ENCODE peak calls at places on chromosomes 5 and 9, in four cellular contexts. Q is HepG2, F is K562, P is HCT116. I is an unnamed sample.

GRCh38 chr5:37370550-37370863 is 399 bp downstream of the NUP155 start:
- DNase-seq in Q (no peak), P (no peak), F (peak; percentile 33), I (no peak)

GRCh38 chr9:13688990-13689600 is 409.6 kb upstream of the MPDZ start:
- DNase-seq in Q (no peak), F (no peak), P (no peak), I (no peak)

GRCh38 chr9:111975709-111976108 is 79.1 kb downstream of the UGCG start:
- DNase-seq in P (peak; percentile 32), Q (peak; percentile 38), F (peak; percentile 34), I (no peak)

GRCh38 chr5:178872302-178872701 is 12.5 kb downstream of the ZNF354B start:
- DNase-seq in F (no peak), Q (no peak), P (no peak), I (no peak)

GRCh38 chr5:143404416-143405062 is 1.1 kb upstream of the NR3C1 start:
- DNase-seq in Q (peak; percentile 28), F (peak; percentile 86), P (no peak), I (peak; percentile 64)

GRCh38 chr9:127923046-127923445 is 6.2 kb upstream of the ST6GALNAC4 start:
- DNase-seq in P (no peak), F (no peak), Q (no peak), I (no peak)

GRCh38 chr5:151078490-151079262 is 2.2 kb downstream of the TNIP1 start:
- DNase-seq in P (no peak), Q (no peak), F (no peak), I (no peak)

GRCh38 chr9:134191455-134192209 is 27.3 kb upstream of the RNU6ATAC start:
- DNase-seq in Q (no peak), P (no peak), F (no peak), I (no peak)

GRCh38 chr9:32931129-32931528 is 70.3 kb downstream of the APTX start:
- DNase-seq in P (no peak), F (no peak), Q (no peak), I (no peak)

GRCh38 chr5:37926732-37927131 is 86.9 kb upstream of the GDNF start:
- DNase-seq in Q (no peak), F (no peak), P (no peak), I (no peak)

GRCh38 chr5:138303365-138303764 is 28.2 kb downstream of the CDC25C start:
- DNase-seq in P (no peak), F (peak; percentile 18), Q (no peak), I (no peak)

GRCh38 chr5:10306806-10307205 is 896 bp downstream of the CMBL start:
- DNase-seq in P (no peak), F (no peak), Q (no peak), I (no peak)

GRCh38 chr5:1511037-1511436 is 12.7 kb downstream of the LPCAT1 start:
- DNase-seq in P (no peak), F (no peak), Q (no peak), I (no peak)

GRCh38 chr5:87105577-87105976 is 162.1 kb upstream of the RASA1 start:
- DNase-seq in Q (no peak), F (no peak), P (no peak), I (no peak)

GRCh38 chr5:54743997-54744788 is 226.6 kb downstream of the SNX18 start:
- DNase-seq in F (peak; percentile 92), P (no peak), Q (peak; percentile 5), I (no peak)

GRCh38 chr9:9558907-9559306 is 1053.9 kb downstream of the PTPRD start:
- DNase-seq in P (no peak), Q (no peak), F (no peak), I (no peak)

GRCh38 chr5:9056046-9056445 is 489.8 kb downstream of the SEMA5A start:
- DNase-seq in P (no peak), F (no peak), Q (no peak), I (no peak)

GRCh38 chr5:174413520-174414314 is 310.7 kb upstream of the MSX2 start:
- DNase-seq in F (no peak), Q (no peak), P (no peak), I (no peak)

GRCh38 chr9:1922026-1922425 is 93.1 kb upstream of the SMARCA2 start:
- DNase-seq in P (no peak), Q (peak; percentile 5), F (peak; percentile 4), I (no peak)

GRCh38 chr5:58503634-58504033 is 12.4 kb downstream of the GAPT start:
- DNase-seq in Q (no peak), F (no peak), P (no peak), I (no peak)

GRCh38 chr5:61019642-61020041 is 74.6 kb downstream of the NDUFAF2 start:
- DNase-seq in F (no peak), P (no peak), Q (no peak), I (no peak)

GRCh38 chr5:135219239-135219638 is 179.8 kb downstream of the MACROH2A1 start:
- DNase-seq in Q (no peak), F (no peak), P (no peak), I (no peak)

GRCh38 chr5:135218486-135218755 is 180.6 kb downstream of the MACROH2A1 start:
- DNase-seq in F (no peak), P (no peak), Q (no peak), I (no peak)

GRCh38 chr5:135216813-135217154 is 182.2 kb downstream of the MACROH2A1 start:
- DNase-seq in P (no peak), F (no peak), Q (no peak), I (no peak)

GRCh38 chr5:135216072-135216812 is 182.2 kb upstream of the PITX1 start:
- DNase-seq in Q (no peak), F (no peak), P (no peak), I (no peak)

DNA sequence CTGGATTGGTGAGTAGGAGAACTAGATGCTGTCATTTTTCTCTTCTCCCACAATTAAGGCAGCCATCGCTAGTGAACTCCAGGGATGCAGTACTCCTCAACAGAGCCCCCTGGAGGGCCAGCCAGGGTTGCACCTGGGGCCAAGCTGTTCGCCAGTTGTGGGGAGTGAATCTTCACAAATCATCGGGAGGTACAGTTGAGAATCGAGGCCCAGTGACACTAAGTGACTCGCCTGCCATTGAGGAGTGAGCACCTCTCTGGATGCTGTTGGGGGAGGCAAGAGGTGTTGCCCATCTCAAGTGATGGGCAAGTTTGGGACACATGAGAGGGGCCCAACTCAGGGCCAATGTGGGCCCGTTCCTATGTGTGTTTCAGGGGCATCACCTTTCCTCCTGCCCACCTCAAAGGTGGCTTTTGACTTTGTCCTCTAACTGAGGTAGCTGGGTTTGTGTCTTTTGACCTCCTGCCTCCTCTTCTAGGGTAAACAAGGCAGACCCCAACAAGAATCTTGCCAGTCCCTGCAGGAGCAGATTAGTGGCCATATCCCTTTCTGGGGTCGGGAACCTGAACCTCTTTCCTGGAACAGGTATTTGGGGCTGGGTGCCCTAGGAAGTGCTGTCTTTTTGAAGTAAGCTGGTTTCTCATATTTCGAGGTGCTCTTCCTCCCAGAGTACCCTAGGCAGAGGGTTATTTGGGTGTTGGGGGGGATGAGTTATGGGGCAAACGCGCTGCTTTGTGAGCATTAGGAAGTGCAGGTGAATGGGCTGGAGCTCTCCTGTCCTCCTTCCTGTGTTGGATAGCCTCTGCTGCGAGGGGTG is 181.2 kb downstream of the MACROH2A1 start:
- DNase-seq in Q (no peak), F (peak; percentile 51), P (no peak), I (no peak)
- TF ChIP-seq CTCF in Q (no peak), F (peak; percentile 55), P (no peak), I (no peak)

DNA sequence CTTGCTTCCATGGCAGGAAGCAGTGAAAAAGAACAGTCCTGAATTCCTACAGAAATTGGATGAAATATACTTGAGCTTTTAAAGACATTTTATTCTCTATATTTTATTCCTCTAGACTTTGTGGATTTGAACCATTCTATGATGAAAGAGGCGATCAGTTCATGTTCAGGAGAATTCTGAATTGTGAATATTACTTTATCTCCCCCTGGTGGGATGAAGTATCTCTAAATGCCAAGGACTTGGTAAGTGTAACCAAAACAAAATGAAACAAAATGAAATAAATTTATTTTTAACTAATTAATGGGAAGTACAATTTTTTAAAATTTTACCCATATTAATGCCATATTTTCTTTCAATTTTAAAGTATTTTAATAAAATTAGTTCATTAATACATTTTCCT is 34.1 kb downstream of the STARD4 start:
- DNase-seq in Q (no peak), P (no peak), F (no peak), I (no peak)
- TF ChIP-seq TCF7L2 in Q (no peak), P (no peak), F (no peak), I (no peak)

DNA sequence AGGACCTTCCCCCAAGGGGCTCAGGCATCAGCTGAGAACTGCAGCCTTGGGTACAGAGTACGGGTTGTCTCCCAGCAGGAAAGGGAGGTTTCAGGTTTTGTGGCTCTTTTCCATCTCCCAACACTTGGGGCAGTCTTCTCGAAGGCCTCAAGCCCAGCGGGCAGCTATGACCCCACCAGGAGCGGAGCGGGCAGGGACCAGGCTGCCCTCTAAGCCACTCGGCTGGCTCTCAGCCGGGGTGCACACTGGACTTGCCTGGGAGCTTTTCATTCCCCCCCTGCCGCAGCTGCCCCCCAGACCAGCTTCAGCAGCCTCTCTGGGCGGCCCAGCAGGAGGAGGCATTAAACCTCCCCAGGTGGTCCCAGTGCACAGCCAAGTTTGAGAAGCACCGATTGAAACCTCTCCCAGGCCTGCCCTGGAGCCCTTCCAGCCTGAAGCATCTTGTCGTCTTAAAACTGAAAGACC is 20.8 kb downstream of the NTNG2 start:
- DNase-seq in P (no peak), Q (no peak), F (peak; percentile 11), I (no peak)
- TF ChIP-seq CTCF in P (no peak), Q (peak; percentile 24), F (no peak), I (no peak)

DNA sequence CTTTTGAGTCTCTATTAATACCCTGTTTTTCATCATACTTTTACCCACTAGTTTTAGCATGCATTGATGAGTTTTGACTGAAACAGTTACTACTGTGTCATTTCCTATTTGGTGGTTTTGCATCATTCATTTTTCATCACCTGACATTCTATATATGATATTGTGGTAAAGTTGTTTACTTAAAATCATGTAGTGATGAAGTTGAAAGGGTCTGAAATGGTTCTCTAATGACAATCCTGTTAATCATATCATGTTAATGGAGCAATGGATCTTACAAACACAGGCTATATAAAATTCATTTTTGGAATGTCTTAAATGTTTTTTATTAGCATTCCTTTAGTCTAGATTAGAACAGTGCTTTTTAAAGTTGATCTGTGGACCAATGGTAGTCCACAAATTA is 84.1 kb downstream of the ERBIN start:
- DNase-seq in P (no peak), F (no peak), Q (no peak), I (peak; percentile 15)
- TF ChIP-seq TCF7L2 in P (no peak), F (no peak), Q (no peak), I (no peak)

GRCh38 chr5:175849153-175849552 is 22.2 kb upstream of the CPLX2 start:
- DNase-seq in P (no peak), Q (peak; percentile 38), F (no peak), I (no peak)

GRCh38 chr5:175846332-175846731 is 25.0 kb upstream of the CPLX2 start:
- DNase-seq in Q (no peak), F (no peak), P (no peak), I (no peak)

GRCh38 chr5:175848676-175849075 is 22.7 kb upstream of the CPLX2 start:
- DNase-seq in Q (no peak), F (no peak), P (no peak), I (no peak)

GRCh38 chr5:175847061-175847460 is 24.3 kb upstream of the CPLX2 start:
- DNase-seq in P (no peak), Q (no peak), F (no peak), I (no peak)

GRCh38 chr5:175847503-175847902 is 23.9 kb upstream of the CPLX2 start:
- DNase-seq in Q (peak; percentile 35), F (peak; percentile 7), P (no peak), I (no peak)
- TF ChIP-seq CTCF in Q (peak; percentile 52), F (peak; percentile 45), P (peak; percentile 30), I (no peak)